ENCODE peak calls at places on chromosomes 7 and 10, in nine cellular contexts. B is C1 segment of cervical spinal cord, G is NCI-H2081, I is progenitor cell of endocrine pancreas, Z is NCI-H1105 treated with DMSO at 0.1 percent for 48 hours, W is ELF-1, T is left ventricle myocardium superior, N is glomerular endothelial cell, L is T-helper 1 cell. Y is an unnamed sample.

GRCh38 chr7:130273081-130273699 is 6.5 kb downstream of the CPA2 start:
- DNase-seq in G (peak), W (peak), N (no peak), I (peak), L (no peak), Z (peak), B (no peak), T (no peak), Y (no peak)

GRCh38 chr7:90520484-90520883 is 51.0 kb downstream of the PTTG1IP2 start:
- DNase-seq in I (no peak), T (no peak), L (no peak), B (no peak), Z (no peak), W (no peak), N (no peak), G (no peak), Y (no peak)

GRCh38 chr7:131899271-131900030 is 343.0 kb upstream of the PODXL start:
- DNase-seq in B (no peak), N (no peak), T (no peak), I (no peak), Z (no peak), W (no peak), G (no peak), L (no peak), Y (no peak)

GRCh38 chr10:46559231-46559671 is 2.8 kb upstream of the GPRIN2 start:
- DNase-seq in N (no peak), Z (no peak), B (no peak), L (no peak), W (no peak), T (no peak), I (peak), G (no peak), Y (no peak)

GRCh38 chr10:60963441-60964256 is 19.7 kb upstream of the RHOBTB1 start:
- DNase-seq in I (no peak), L (no peak), N (no peak), G (no peak), B (no peak), W (no peak), Z (no peak), T (no peak), Y (peak)

GRCh38 chr10:11805792-11806191 is 17.4 kb upstream of the PROSER2 start:
- DNase-seq in G (no peak), B (no peak), N (no peak), I (no peak), Z (no peak), L (no peak), W (no peak), T (no peak), Y (no peak)

GRCh38 chr10:84201682-84202081 is 7.3 kb downstream of the CDHR1 start:
- DNase-seq in L (no peak), N (no peak), I (no peak), Z (no peak), T (no peak), G (no peak), W (no peak), B (no peak), Y (no peak)

GRCh38 chr7:2622869-2623697 is 8.7 kb upstream of the TTYH3 start:
- DNase-seq in W (no peak), L (no peak), T (peak), G (no peak), N (no peak), Z (no peak), B (no peak), I (no peak), Y (no peak)